ENCODE peak calls at places on chromosomes 1 and 21, in six cellular contexts. I is pancreas, N is dorsolateral prefrontal cortex, R is keratinocyte, V is heart right ventricle, P is astrocyte of the spinal cord. A is an unnamed sample.

GRCh38 chr21:46100426-46100825 is 2.5 kb downstream of the COL6A2 start:
- DNase-seq in V (peak), N (no peak), P (peak), I (no peak), R (no peak), A (peak)

GRCh38 chr1:21818661-21819060 is 6.6 kb downstream of the LDLRAD2 start:
- DNase-seq in I (no peak), R (no peak), P (no peak), V (no peak), N (no peak), A (peak)

GRCh38 chr1:226702957-226703831 is 35.9 kb downstream of the ITPKB start:
- DNase-seq in P (peak), N (peak), R (no peak), I (peak), V (peak), A (peak)

GRCh38 chr1:190478193-190479007 is 736 bp upstream of the BRINP3 start:
- DNase-seq in N (no peak), P (peak), R (no peak), I (peak), V (no peak), A (peak)

GRCh38 chr1:234078143-234078542 is 173.7 kb downstream of the SLC35F3 start:
- DNase-seq in I (no peak), P (no peak), N (no peak), R (no peak), V (no peak), A (no peak)

GRCh38 chr1:62691062-62691844 is 3.1 kb upstream of the DOCK7 start:
- DNase-seq in I (no peak), P (no peak), V (no peak), N (no peak), R (no peak), A (no peak)

GRCh38 chr1:203682401-203683383 is 56.1 kb downstream of the ATP2B4 start:
- DNase-seq in R (no peak), P (no peak), V (no peak), I (no peak), N (no peak), A (no peak)

GRCh38 chr1:6507461-6507911 is 16.0 kb upstream of the PLEKHG5 start:
- DNase-seq in P (no peak), I (peak), N (no peak), V (no peak), R (no peak), A (no peak)

GRCh38 chr1:94634977-94635416 is 93.4 kb upstream of the F3 start:
- DNase-seq in V (no peak), I (no peak), R (no peak), N (no peak), P (no peak), A (no peak)

GRCh38 chr1:18716785-18717678 is 86.4 kb downstream of the PAX7 start:
- DNase-seq in V (no peak), I (no peak), R (no peak), N (no peak), P (no peak), A (peak)

GRCh38 chr1:181350146-181350545 is 133.2 kb upstream of the CACNA1E start:
- DNase-seq in V (no peak), N (no peak), P (no peak), I (no peak), R (no peak), A (no peak)

GRCh38 chr1:170791941-170792340 is 128.0 kb downstream of the PRRX1 start:
- DNase-seq in N (no peak), I (no peak), P (no peak), V (no peak), R (no peak), A (no peak)

GRCh38 chr1:179506199-179506598 is 69.5 kb downstream of the NPHS2 start:
- DNase-seq in I (no peak), P (no peak), N (no peak), R (no peak), V (no peak), A (no peak)

GRCh38 chr21:33682992-33683627 is 40.8 kb downstream of the ITSN1 start:
- DNase-seq in N (no peak), P (peak), V (no peak), I (no peak), R (peak), A (peak)

GRCh38 chr1:206770531-206771352 is at the start of gene IL19:
- DNase-seq in I (no peak), P (peak), N (no peak), V (peak), R (no peak), A (no peak)

GRCh38 chr1:12460911-12461621 is 156.9 kb downstream of the DHRS3 start:
- DNase-seq in R (no peak), P (peak), V (peak), I (no peak), N (no peak), A (peak)

GRCh38 chr21:35019631-35020032 is 29.5 kb downstream of the RUNX1 start:
- DNase-seq in R (no peak), N (no peak), V (no peak), P (no peak), I (no peak), A (no peak)

GRCh38 chr1:20183035-20183434 is 2.9 kb upstream of the UBXN10 start:
- DNase-seq in P (no peak), V (no peak), R (no peak), I (no peak), N (no peak), A (no peak)

GRCh38 chr1:57711326-57711725 is 287.5 kb upstream of the DAB1 start:
- DNase-seq in R (peak), N (no peak), V (no peak), P (no peak), I (no peak), A (no peak)

DNA sequence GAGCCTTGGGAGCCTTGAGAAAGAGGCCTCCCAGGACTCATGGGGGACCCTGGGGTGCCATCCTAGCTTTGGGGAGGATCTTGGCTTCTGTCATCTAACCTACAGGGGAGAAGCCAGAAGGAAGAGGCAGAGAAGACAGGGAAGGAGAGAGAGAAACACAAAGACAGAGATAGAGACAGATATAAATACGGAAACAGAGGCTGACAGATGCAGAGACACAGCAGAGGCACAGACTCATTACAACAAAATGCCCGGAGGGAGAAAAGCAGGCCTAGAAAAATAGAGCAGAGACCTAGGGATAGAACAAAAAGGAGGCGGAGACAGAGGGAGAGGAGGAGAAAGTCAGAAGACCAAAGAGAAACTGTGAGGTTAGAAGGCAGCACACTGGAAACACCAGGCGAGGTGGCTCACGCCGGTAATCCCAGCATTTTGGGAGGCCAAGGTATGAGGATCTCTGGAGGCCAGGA is 1.9 kb downstream of the PEAR1 start:
- DNase-seq in I (no peak), R (no peak), P (no peak), N (no peak), V (no peak), A (no peak)
- H3K4me3 ChIP-seq in I (no peak), R (no peak), P (no peak), N (no peak), V (peak), A (no peak)

GRCh38 chr21:42171091-42172053 is 47.6 kb upstream of the ABCG1 start:
- DNase-seq in N (peak), I (no peak), V (peak), R (peak), P (no peak), A (no peak)
- H3K4me3 ChIP-seq in N (no peak), I (no peak), V (no peak), R (no peak), P (no peak), A (no peak)

DNA sequence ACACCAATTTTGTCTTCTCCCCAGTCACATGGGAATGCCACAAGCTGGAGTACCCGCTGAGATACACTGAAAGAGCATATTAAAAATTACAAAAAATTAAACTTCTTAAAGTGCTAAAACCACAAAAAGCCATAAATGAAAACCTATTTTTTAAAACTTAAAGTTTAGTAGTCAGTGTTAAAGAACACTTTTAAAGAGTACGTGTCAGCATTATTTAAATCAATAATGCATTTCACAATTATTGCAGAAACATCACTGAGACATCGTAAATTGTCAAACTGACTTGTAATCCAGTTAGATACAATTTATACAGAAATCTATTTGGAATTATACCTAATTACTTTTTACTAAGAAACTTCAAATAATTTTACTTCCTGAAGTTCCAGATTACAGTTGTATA is 22.9 kb downstream of the ZBTB21 start:
- DNase-seq in V (no peak), N (no peak), R (no peak), P (no peak), I (no peak), A (no peak)
- H3K4me3 ChIP-seq in V (no peak), N (no peak), R (no peak), P (no peak), I (no peak), A (no peak)

DNA sequence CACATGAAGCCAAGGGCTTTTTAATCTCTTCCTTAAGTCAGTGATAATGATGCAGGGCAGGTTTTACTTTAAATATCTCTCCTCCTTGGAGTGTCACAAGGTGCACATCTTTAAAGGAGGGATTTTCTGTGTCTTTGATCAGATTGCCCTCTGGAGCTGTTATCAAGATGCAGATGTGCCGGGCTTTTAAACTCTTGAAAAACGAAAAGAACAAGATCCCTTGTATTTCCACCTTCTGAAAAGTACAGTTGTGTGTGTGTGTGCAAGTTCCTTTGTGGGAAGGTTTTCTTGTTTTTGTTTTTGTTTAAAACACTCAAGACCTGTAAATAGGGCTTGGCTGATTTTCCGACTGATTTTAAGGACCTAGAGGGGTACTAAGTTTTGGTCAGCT is 1.6 kb downstream of the MARK1 start:
- DNase-seq in V (no peak), R (no peak), N (no peak), I (no peak), P (no peak), A (no peak)
- H3K4me3 ChIP-seq in V (peak), R (peak), N (peak), I (no peak), P (peak), A (peak)

GRCh38 chr1:32872189-32872898 is 1.6 kb upstream of the FNDC5 start:
- DNase-seq in N (peak), V (peak), P (peak), I (no peak), R (no peak), A (peak)
- H3K4me3 ChIP-seq in N (no peak), V (peak), P (peak), I (no peak), R (no peak), A (no peak)

A was measured in cardiac muscle cell.